ENCODE peak calls at places on chromosomes 1 and 21, in seven cellular contexts. S is HCT116, H is H1, P is K562, A is SK-N-SH, B is GM12878, O is HepG2. K is an unnamed sample.

GRCh38 chr1:16430598-16430997 is 6.6 kb downstream of the SPATA21 start:
- DNase-seq in S (peak; percentile 32), H (no peak), P (peak; percentile 71), A (no peak), B (no peak), O (no peak), K (no peak)

GRCh38 chr1:167412072-167412471 is 106.3 kb downstream of the CD247 start:
- DNase-seq in S (no peak), H (no peak), P (no peak), A (no peak), B (no peak), O (no peak), K (no peak)

GRCh38 chr1:45272943-45273342 is 53.8 kb upstream of the HPDL start:
- DNase-seq in S (no peak), H (no peak), P (no peak), A (no peak), B (no peak), O (no peak), K (no peak)

GRCh38 chr1:18069903-18070302 is 37.7 kb upstream of the IGSF21 start:
- DNase-seq in S (no peak), H (no peak), P (no peak), A (no peak), B (no peak), O (no peak), K (no peak)

GRCh38 chr1:15500184-15500958 is 23.6 kb downstream of the CASP9 start:
- DNase-seq in S (no peak), H (no peak), P (no peak), A (no peak), B (no peak), O (no peak), K (no peak)

GRCh38 chr21:26851109-26851944 is 6.1 kb upstream of the ADAMTS1 start:
- DNase-seq in S (no peak), H (no peak), P (no peak), A (no peak), B (no peak), O (no peak), K (no peak)

GRCh38 chr1:174815036-174815435 is 184.7 kb upstream of the CACYBP start:
- DNase-seq in S (peak; percentile 89), H (no peak), P (peak; percentile 18), A (no peak), B (peak; percentile 21), O (peak; percentile 35), K (no peak)

GRCh38 chr21:29163381-29164115 is 33.1 kb downstream of the MAP3K7CL start:
- DNase-seq in S (no peak), H (no peak), P (no peak), A (no peak), B (no peak), O (no peak), K (no peak)

GRCh38 chr1:207040181-207040533 is 7.6 kb upstream of the C1orf116 start:
- DNase-seq in S (no peak), H (no peak), P (no peak), A (no peak), B (no peak), O (no peak), K (no peak)

GRCh38 chr1:9826616-9827015 is 2.9 kb upstream of the CLSTN1 start:
- DNase-seq in S (no peak), H (no peak), P (no peak), A (no peak), B (no peak), O (no peak), K (no peak)

GRCh38 chr1:15916417-15916816 is 59.5 kb downstream of the ZBTB17 start:
- DNase-seq in S (no peak), H (no peak), P (no peak), A (no peak), B (no peak), O (no peak), K (no peak)

GRCh38 chr1:43783671-43784205 is 76.4 kb downstream of the ST3GAL3 start:
- DNase-seq in S (peak; percentile 71), H (no peak), P (peak; percentile 43), A (no peak), B (peak; percentile 84), O (no peak), K (peak; percentile 19)

GRCh38 chr1:229192031-229192430 is 78.9 kb upstream of the RAB4A start:
- DNase-seq in S (no peak), H (no peak), P (no peak), A (no peak), B (no peak), O (no peak), K (no peak)

GRCh38 chr1:46519209-46519608 is 29.6 kb downstream of the DMBX1 start:
- DNase-seq in S (no peak), H (no peak), P (no peak), A (no peak), B (no peak), O (no peak), K (no peak)

GRCh38 chr21:46675595-46676280 is 40.3 kb downstream of the PRMT2 start:
- DNase-seq in S (no peak), H (no peak), P (no peak), A (no peak), B (no peak), O (no peak), K (no peak)

GRCh38 chr1:6512908-6513280 is 21.4 kb upstream of the PLEKHG5 start:
- DNase-seq in S (no peak), H (no peak), P (no peak), A (no peak), B (no peak), O (no peak), K (no peak)

GRCh38 chr21:15730484-15731242 is 881 bp downstream of the USP25 start:
- DNase-seq in S (no peak), H (no peak), P (peak; percentile 32), A (no peak), B (no peak), O (no peak), K (peak; percentile 39)

GRCh38 chr1:244324176-244324883 is 127.4 kb downstream of the ADSS2 start:
- DNase-seq in S (no peak), H (no peak), P (no peak), A (no peak), B (no peak), O (no peak), K (no peak)

GRCh38 chr1:244327533-244327932 is 124.2 kb downstream of the ADSS2 start:
- DNase-seq in S (no peak), H (no peak), P (no peak), A (no peak), B (no peak), O (peak; percentile 36), K (peak; percentile 82)

GRCh38 chr1:244326757-244327156 is 125.0 kb downstream of the ADSS2 start:
- DNase-seq in S (no peak), H (no peak), P (no peak), A (no peak), B (no peak), O (no peak), K (no peak)

GRCh38 chr1:244322791-244323521 is 128.8 kb downstream of the ADSS2 start:
- DNase-seq in S (peak; percentile 85), H (no peak), P (peak; percentile 88), A (no peak), B (no peak), O (peak; percentile 60), K (peak; percentile 89)

GRCh38 chr1:244325056-244325764 is 126.5 kb downstream of the ADSS2 start:
- DNase-seq in S (no peak), H (no peak), P (peak; percentile 69), A (no peak), B (peak; percentile 71), O (no peak), K (no peak)
- TF ChIP-seq JUND in S (no peak), H (no peak), P (peak; percentile 11), A (no peak), B (no peak), O (no peak), K (no peak)

DNA sequence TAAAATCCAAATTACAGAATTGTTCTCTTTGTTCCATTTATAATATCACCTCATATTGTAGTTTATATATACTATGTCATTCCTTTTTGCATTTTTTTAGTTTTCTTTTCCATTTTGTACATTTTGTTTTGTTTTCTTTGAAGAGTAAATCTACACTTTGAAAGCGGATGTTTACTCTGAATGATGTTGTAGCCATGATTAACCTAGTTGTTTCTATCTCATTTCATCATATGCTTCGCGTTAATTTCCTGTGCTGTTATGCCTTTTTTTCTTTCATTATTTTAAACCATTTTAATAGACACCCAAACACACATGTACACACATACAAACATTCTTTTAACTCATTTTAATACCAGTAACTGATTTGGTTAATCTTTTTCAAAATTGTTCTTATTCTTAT is 5.3 kb downstream of the OR2T6 start:
- DNase-seq in S (no peak), H (no peak), P (no peak), A (no peak), B (no peak), O (no peak), K (no peak)
- TF ChIP-seq JUND in S (no peak), H (no peak), P (no peak), A (no peak), B (no peak), O (no peak), K (no peak)

DNA sequence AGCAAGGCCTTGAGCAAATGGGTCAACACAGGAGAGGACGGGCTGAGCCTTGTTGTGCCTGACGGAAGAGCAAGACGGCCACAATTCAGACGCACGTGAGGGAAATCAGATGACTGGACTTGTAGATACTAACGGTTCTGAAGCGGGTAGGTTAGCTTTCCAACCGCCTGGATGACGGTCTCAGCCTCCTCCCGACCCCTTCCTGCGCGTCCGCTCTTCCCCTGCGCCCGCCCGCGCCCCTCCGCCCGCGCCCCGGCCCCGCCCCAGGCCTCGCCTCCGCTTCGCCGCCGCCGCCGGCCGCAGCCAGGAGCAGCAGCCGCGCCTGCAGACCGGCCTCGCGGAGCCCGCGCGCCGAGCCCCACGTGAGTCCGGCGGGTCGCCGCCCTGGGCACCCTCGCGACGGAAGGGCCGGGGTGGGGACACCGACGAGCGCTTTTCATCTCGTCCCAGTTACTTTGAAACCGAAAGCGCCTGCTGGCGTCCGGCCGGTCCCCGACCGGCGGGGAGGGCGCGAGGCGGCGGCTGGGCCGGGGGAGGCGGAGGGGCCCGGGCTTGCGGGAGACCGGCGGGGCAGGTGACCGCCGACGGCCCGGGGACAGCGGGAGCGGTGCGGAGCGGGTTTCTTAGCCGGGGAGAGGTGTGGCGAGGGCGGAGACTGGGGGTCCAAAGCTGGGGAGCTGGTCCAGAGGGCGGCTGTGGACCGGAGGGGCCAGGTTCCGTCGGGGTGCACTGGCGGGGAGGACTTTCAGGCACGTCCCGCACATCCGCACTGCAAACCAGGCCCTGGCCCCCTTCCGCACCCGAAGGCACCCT is at the start of gene TRAF5:
- DNase-seq in S (no peak), H (no peak), P (peak; percentile 71), A (peak; percentile 89), B (no peak), O (no peak), K (peak; percentile 51)
- TF ChIP-seq JUND in S (no peak), H (no peak), P (no peak), A (no peak), B (no peak), O (no peak), K (no peak)

DNA sequence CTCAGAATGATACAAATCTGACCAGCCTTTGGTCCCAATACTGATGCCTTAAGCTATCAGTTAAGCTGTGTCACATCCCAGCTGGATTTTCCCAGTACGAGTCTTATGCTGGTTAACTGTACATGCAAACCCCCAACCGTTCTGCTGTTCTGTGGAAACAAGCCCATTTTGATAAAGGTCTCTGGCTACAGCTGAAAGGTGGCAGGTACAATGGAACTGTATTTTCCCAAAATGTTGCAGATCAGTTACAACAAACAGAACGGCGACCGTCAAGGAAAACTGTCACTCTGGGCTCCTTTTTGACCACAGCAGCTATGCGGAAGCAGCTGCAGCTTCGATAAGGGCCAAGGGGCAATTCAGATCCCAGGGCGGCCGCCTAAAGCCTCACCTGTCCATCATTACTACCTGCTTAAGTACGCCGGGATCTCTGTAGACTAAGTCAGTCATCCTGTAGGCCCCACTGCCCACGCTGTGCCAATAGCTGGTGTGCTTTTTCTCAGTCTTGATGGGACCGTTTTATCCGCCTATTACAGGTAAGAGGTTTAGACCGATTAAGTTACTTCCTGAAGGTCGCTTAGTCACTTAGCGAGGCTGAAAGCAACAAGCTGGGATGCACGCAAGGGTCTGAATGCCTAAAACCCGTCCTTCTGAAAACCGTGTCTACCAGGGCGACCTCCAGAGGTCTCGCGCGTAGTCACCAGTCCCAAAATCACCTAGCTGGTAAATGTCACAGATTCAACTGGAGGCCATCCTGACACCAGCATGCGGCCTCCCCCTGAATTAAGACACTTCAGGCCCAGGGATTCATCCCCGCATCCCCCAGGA is 11.1 kb upstream of the RAB42 start:
- DNase-seq in S (no peak), H (no peak), P (peak; percentile 76), A (peak; percentile 73), B (no peak), O (peak; percentile 28), K (peak; percentile 56)
- TF ChIP-seq JUND in S (no peak), H (no peak), P (peak; percentile 21), A (no peak), B (no peak), O (no peak), K (no peak)

K was measured in T47D.